ENCODE peak calls at places on chromosomes 7 and 10, in five cellular contexts. R is mammary epithelial cell; K is activated CD8-positive, alpha-beta memory T cell treated with anti-CD3 and anti-CD28 coated beads, Interleukin-2, amount 50 U/mL, for 48 hours; N is CMK; B is fibroblast of pulmonary artery. T is an unnamed sample.
A peak's percentile ranks its signal among the peaks of the same experiment; 100 is the strongest.

GRCh38 chr10:84907461-84908010 is 579.1 kb downstream of the CCSER2 start:
- DNase-seq in R (no peak), K (no peak), B (no peak), N (no peak), T (no peak)

GRCh38 chr10:84447701-84448400 is 119.5 kb downstream of the CCSER2 start:
- DNase-seq in K (no peak), B (no peak), R (no peak), N (no peak), T (no peak)

GRCh38 chr10:100020161-100020882 is 10.6 kb upstream of the DNMBP start:
- DNase-seq in N (no peak), K (no peak), B (no peak), R (no peak), T (no peak)

GRCh38 chr7:157904211-157904865 is 567.5 kb downstream of the DNAJB6 start:
- DNase-seq in B (no peak), N (no peak), R (no peak), K (no peak), T (no peak)

GRCh38 chr10:34323197-34323596 is 491.9 kb downstream of the PARD3 start:
- DNase-seq in B (peak; percentile 12), K (no peak), R (no peak), N (no peak), T (no peak)

GRCh38 chr10:48390005-48390871 is 83.8 kb downstream of the MAPK8 start:
- DNase-seq in B (no peak), R (no peak), K (no peak), N (no peak), T (no peak)

GRCh38 chr7:82036146-82036886 is 266.5 kb upstream of the HGF start:
- DNase-seq in N (no peak), R (peak; percentile 14), B (peak; percentile 86), K (no peak), T (peak; percentile 44)

GRCh38 chr10:110429301-110429700 is 68.4 kb upstream of the DUSP5 start:
- DNase-seq in K (peak; percentile 53), R (no peak), N (no peak), B (no peak), T (no peak)

GRCh38 chr7:46576950-46577349 is 655.9 kb upstream of the IGFBP3 start:
- DNase-seq in N (no peak), R (no peak), K (no peak), B (peak; percentile 80), T (peak; percentile 79)

GRCh38 chr10:88913157-88913556 is 33.1 kb downstream of the STAMBPL1 start:
- DNase-seq in N (no peak), R (no peak), K (no peak), B (no peak), T (no peak)

GRCh38 chr10:122044713-122045112 is 55.8 kb downstream of the TACC2 start:
- DNase-seq in B (peak; percentile 28), N (no peak), K (no peak), R (no peak), T (no peak)

GRCh38 chr10:23351914-23352313 is 7.3 kb upstream of the C10orf67 start:
- DNase-seq in B (peak; percentile 67), N (no peak), K (no peak), R (peak; percentile 79), T (peak; percentile 63)

GRCh38 chr10:49113741-49114141 is 1.6 kb downstream of the VSTM4 start:
- DNase-seq in K (peak; percentile 32), N (no peak), B (no peak), R (no peak), T (no peak)

GRCh38 chr10:44981172-44982113 is 2.8 kb upstream of the DEPP1 start:
- DNase-seq in K (no peak), B (peak; percentile 89), R (peak; percentile 88), N (no peak), T (peak; percentile 84)

GRCh38 chr7:44281811-44282600 is 43.4 kb downstream of the CAMK2B start:
- DNase-seq in N (no peak), R (no peak), K (peak; percentile 40), B (no peak), T (no peak)

GRCh38 chr7:47256016-47256415 is 325.9 kb downstream of the TNS3 start:
- DNase-seq in B (no peak), K (no peak), R (peak; percentile 20), N (no peak), T (no peak)

GRCh38 chr10:32941357-32941756 is 16.7 kb downstream of the ITGB1 start:
- DNase-seq in N (no peak), R (no peak), B (no peak), K (no peak), T (no peak)

GRCh38 chr7:128869138-128869943 is 6.7 kb downstream of the ATP6V1F start:
- DNase-seq in K (peak; percentile 75), N (no peak), B (peak; percentile 28), R (peak; percentile 36), T (no peak)

GRCh38 chr10:107619124-107619523 is 454.6 kb upstream of the SORCS1 start:
- DNase-seq in B (no peak), N (no peak), K (no peak), R (no peak), T (no peak)

GRCh38 chr7:19619122-19619521 is 89.7 kb downstream of the POLR1F start:
- DNase-seq in K (no peak), B (no peak), N (no peak), R (peak; percentile 68), T (no peak)

GRCh38 chr10:22655312-22655973 is 58.9 kb downstream of the PIP4K2A start:
- DNase-seq in B (peak; percentile 84), K (no peak), R (peak; percentile 71), N (no peak), T (no peak)

GRCh38 chr7:110534241-110534931 is 556.5 kb upstream of the LRRN3 start:
- DNase-seq in K (no peak), B (peak; percentile 2), N (no peak), R (peak; percentile 92), T (peak; percentile 87)

GRCh38 chr7:130880668-130881067 is 146.7 kb upstream of the KLF14 start:
- DNase-seq in R (no peak), B (no peak), N (no peak), K (peak; percentile 47), T (no peak)

GRCh38 chr10:29949411-29950011 is 109.9 kb downstream of the JCAD start:
- DNase-seq in B (peak; percentile 94), R (peak; percentile 92), N (no peak), K (no peak), T (peak; percentile 75)

GRCh38 chr10:116470768-116471415 is 43.2 kb downstream of the PNLIPRP3 start:
- DNase-seq in B (no peak), R (peak; percentile 63), K (no peak), N (no peak), T (no peak)

GRCh38 chr10:103463456-103463855 is 4.8 kb upstream of the CALHM1 start:
- DNase-seq in B (peak; percentile 21), N (no peak), K (no peak), R (no peak), T (no peak)

GRCh38 chr7:151125459-151125834 is 39.2 kb downstream of the AGAP3 start:
- DNase-seq in B (no peak), R (no peak), N (no peak), K (no peak), T (no peak)

GRCh38 chr10:3119796-3120459 is 52.6 kb downstream of the PFKP start:
- DNase-seq in K (no peak), N (no peak), R (no peak), B (peak; percentile 28), T (no peak)

GRCh38 chr7:96169439-96169838 is 152.5 kb downstream of the SLC25A13 start:
- DNase-seq in K (no peak), N (no peak), B (peak; percentile 65), R (no peak), T (no peak)

GRCh38 chr7:31815796-31816195 is 128.8 kb downstream of the PPP1R17 start:
- DNase-seq in N (no peak), K (no peak), B (no peak), R (no peak), T (no peak)

GRCh38 chr10:49778197-49778596 is 16.1 kb upstream of the OGDHL start:
- DNase-seq in R (no peak), N (no peak), B (no peak), K (no peak), T (no peak)

GRCh38 chr10:109929501-109930219 is 6.3 kb upstream of the XPNPEP1 start:
- DNase-seq in N (no peak), K (no peak), R (no peak), B (no peak), T (no peak)

GRCh38 chr10:4780782-4781181 is 45.2 kb upstream of the AKR1E2 start:
- DNase-seq in B (peak; percentile 88), K (no peak), R (peak; percentile 48), N (no peak), T (no peak)

GRCh38 chr10:92327445-92328433 is 36.8 kb downstream of the MARCHF5 start:
- DNase-seq in N (no peak), B (no peak), K (no peak), R (peak; percentile 12), T (peak; percentile 24)

GRCh38 chr7:156780724-156781455 is 112.1 kb downstream of the LMBR1 start:
- DNase-seq in N (no peak), R (no peak), B (no peak), K (no peak), T (no peak)

GRCh38 chr10:25068152-25069058 is 52.0 kb downstream of the THNSL1 start:
- DNase-seq in N (no peak), K (no peak), B (peak; percentile 56), R (peak; percentile 100), T (no peak)

GRCh38 chr7:108497082-108497725 is 28.7 kb downstream of the PNPLA8 start:
- DNase-seq in K (peak; percentile 62), B (peak; percentile 75), R (peak; percentile 42), N (peak; percentile 21), T (no peak)

GRCh38 chr7:1331576-1332467 is 99.2 kb downstream of the UNCX start:
- DNase-seq in N (no peak), K (no peak), B (no peak), R (no peak), T (no peak)

T was measured in NCI-H226.